ENCODE peak calls at places on chromosomes 1 and 21, in nine cellular contexts. P is pons; K is stimulated activated naive CD8-positive, alpha-beta T cell treated with anti-CD3 and anti-CD28 coated beads, Interleukin-15, Interleukin-2, amounts not matched to agents 100 U/mL and 50 U/mL, for 24 hours; N is stimulated activated CD4-positive, alpha-beta T cell treated with anti-CD3 and anti-CD28 coated beads, Interleukin-4, amount 100 ng/mL, for 24 hours; Z is DMS79; X is thoracic aorta; R is activated CD4-positive, alpha-beta T cell treated with anti-CD3 and anti-CD28 coated beads for 36 hours; Q is naive thymus-derived CD4-positive, alpha-beta T cell; L is stimulated activated CD8-positive, alpha-beta memory T cell treated with anti-CD3 and anti-CD28 coated beads, Interleukin-4, amount 100 ng/mL, for 24 hours. W is an unnamed sample.

GRCh38 chr21:9750341-9751086 is 770.9 kb upstream of the TPTE start:
- DNase-seq in K (no peak), Q (no peak), X (no peak), L (no peak), N (no peak), Z (no peak), R (no peak), P (no peak), W (no peak)

GRCh38 chr1:53739109-53739681 is at the start of gene GLIS1:
- DNase-seq in Z (peak; percentile 13), P (peak; percentile 60), L (peak; percentile 50), R (peak; percentile 69), K (peak; percentile 76), X (no peak), N (peak; percentile 44), Q (peak; percentile 80), W (no peak)

GRCh38 chr1:15207829-15208429 is 39.1 kb upstream of the FHAD1 start:
- DNase-seq in Z (no peak), X (no peak), R (no peak), P (no peak), N (no peak), Q (no peak), L (no peak), K (no peak), W (peak; percentile 19)

GRCh38 chr1:218699411-218699810 is 354.3 kb downstream of the TGFB2 start:
- DNase-seq in N (no peak), K (no peak), Q (no peak), L (no peak), R (no peak), Z (no peak), X (no peak), P (no peak), W (no peak)

GRCh38 chr1:75487399-75487798 is 123.5 kb downstream of the SLC44A5 start:
- DNase-seq in N (no peak), K (no peak), X (no peak), P (no peak), R (no peak), Q (no peak), Z (no peak), L (no peak), W (no peak)

GRCh38 chr1:197464039-197464438 is 196.0 kb downstream of the CRB1 start:
- DNase-seq in N (no peak), L (no peak), Q (no peak), R (no peak), Z (no peak), P (peak; percentile 24), X (no peak), K (no peak), W (no peak)

GRCh38 chr1:23278717-23279116 is 61.4 kb upstream of the HTR1D start:
- DNase-seq in X (no peak), K (no peak), N (no peak), R (no peak), Z (no peak), P (no peak), L (no peak), Q (no peak), W (no peak)

GRCh38 chr1:203644661-203645510 is 18.3 kb downstream of the ATP2B4 start:
- DNase-seq in Z (no peak), L (no peak), Q (no peak), X (no peak), K (no peak), R (no peak), N (no peak), P (no peak), W (no peak)

GRCh38 chr1:156599811-156600210 is 1.5 kb downstream of the GPATCH4 start:
- DNase-seq in N (no peak), Z (no peak), R (no peak), L (no peak), P (no peak), X (no peak), Q (no peak), K (peak; percentile 18), W (no peak)

GRCh38 chr1:115671176-115672062 is 29.6 kb downstream of the VANGL1 start:
- DNase-seq in Q (no peak), P (no peak), N (no peak), X (no peak), Z (no peak), K (no peak), L (no peak), R (no peak), W (no peak)

GRCh38 chr1:184555665-184556641 is 169.1 kb downstream of the C1orf21 start:
- DNase-seq in Q (no peak), L (no peak), K (no peak), N (no peak), P (no peak), X (no peak), R (no peak), Z (no peak), W (no peak)

GRCh38 chr1:221782970-221783369 is 41.1 kb upstream of the DUSP10 start:
- DNase-seq in R (no peak), Z (no peak), X (no peak), N (no peak), P (no peak), L (no peak), K (no peak), Q (no peak), W (no peak)

GRCh38 chr1:34547043-34547674 is 207.7 kb upstream of the GJB5 start:
- DNase-seq in R (no peak), X (no peak), N (no peak), K (no peak), P (no peak), Z (no peak), Q (no peak), L (no peak), W (no peak)

GRCh38 chr1:182054698-182055326 is 6.7 kb downstream of the ZNF648 start:
- DNase-seq in N (peak; percentile 68), P (peak; percentile 73), K (peak; percentile 72), Q (peak; percentile 32), X (no peak), R (peak; percentile 75), L (peak; percentile 23), Z (no peak), W (no peak)

GRCh38 chr1:18557621-18558465 is 72.8 kb upstream of the PAX7 start:
- DNase-seq in R (peak; percentile 75), Q (no peak), L (peak; percentile 4), K (peak; percentile 10), Z (peak; percentile 93), X (no peak), N (peak; percentile 8), P (no peak), W (no peak)

GRCh38 chr1:209504571-209504970 is 78.9 kb upstream of the CAMK1G start:
- DNase-seq in X (no peak), P (no peak), K (no peak), L (no peak), R (no peak), N (no peak), Z (no peak), Q (no peak), W (no peak)

GRCh38 chr1:203672354-203672753 is 45.7 kb downstream of the ATP2B4 start:
- DNase-seq in Q (no peak), N (no peak), K (no peak), X (no peak), P (no peak), L (no peak), Z (no peak), R (no peak), W (peak; percentile 44)

GRCh38 chr1:80441664-80442063 is 1359.1 kb upstream of the ADGRL2 start:
- DNase-seq in N (no peak), Z (no peak), P (no peak), R (no peak), L (no peak), K (no peak), X (no peak), Q (no peak), W (no peak)

W was measured in ascending aorta.